ENCODE peak calls at places on chromosomes 11 and 22, in four cellular contexts. M, X, S and C are unnamed samples.

GRCh38 chr22:17831527-17832251 is 57.4 kb upstream of the BID start:
- DNase-seq in M (no peak), X (no peak), S (no peak), C (no peak)

GRCh38 chr11:129645943-129646342 is 169.7 kb upstream of the TMEM45B start:
- DNase-seq in M (no peak), X (no peak), S (no peak), C (no peak)

GRCh38 chr11:69474736-69475135 is 6.7 kb upstream of the LINC01488 start:
- DNase-seq in M (no peak), X (no peak), S (no peak), C (no peak)

GRCh38 chr11:122159173-122159701 is 43.2 kb upstream of the BLID start:
- DNase-seq in M (peak; percentile 15), X (no peak), S (no peak), C (no peak)

GRCh38 chr11:67238894-67239794 is 27.1 kb upstream of the GRK2 start:
- DNase-seq in M (no peak), X (no peak), S (no peak), C (no peak)

GRCh38 chr11:12746593-12747097 is 72.4 kb downstream of the TEAD1 start:
- DNase-seq in M (peak; percentile 87), X (no peak), S (peak; percentile 86), C (peak; percentile 29)

GRCh38 chr11:12189543-12190235 is 79.3 kb downstream of the MICAL2 start:
- DNase-seq in M (no peak), X (no peak), S (no peak), C (no peak)

GRCh38 chr22:40204331-40205116 is 26.8 kb downstream of the TNRC6B start:
- DNase-seq in M (no peak), X (no peak), S (no peak), C (peak; percentile 59)

GRCh38 chr11:90134420-90135003 is at the start of gene NAALAD2:
- DNase-seq in M (peak; percentile 74), X (no peak), S (peak; percentile 8), C (peak; percentile 59)

GRCh38 chr11:122804796-122805195 is 33.5 kb upstream of the CRTAM start:
- DNase-seq in M (no peak), X (no peak), S (no peak), C (no peak)

GRCh38 chr11:1870721-1871466 is 18.0 kb downstream of the LSP1 start:
- DNase-seq in M (no peak), X (no peak), S (peak; percentile 72), C (no peak)

GRCh38 chr11:64855596-64856304 is 11.3 kb upstream of the CDC42BPG start:
- DNase-seq in M (no peak), X (no peak), S (no peak), C (no peak)

GRCh38 chr22:24325105-24325757 is 54.6 kb downstream of the SPECC1L start:
- DNase-seq in M (no peak), X (peak; percentile 62), S (peak; percentile 16), C (peak; percentile 49)

GRCh38 chr22:28181332-28181731 is 262.3 kb upstream of the PITPNB start:
- DNase-seq in M (no peak), X (no peak), S (no peak), C (no peak)

GRCh38 chr11:58927393-58928081 is 11.8 kb upstream of the GLYATL1 start:
- DNase-seq in M (peak; percentile 94), X (no peak), S (no peak), C (peak; percentile 24)

GRCh38 chr11:58928082-58928574 is 11.2 kb upstream of the GLYATL1 start:
- DNase-seq in M (no peak), X (no peak), S (no peak), C (no peak)

GRCh38 chr11:58926695-58927094 is 12.6 kb upstream of the GLYATL1 start:
- DNase-seq in M (no peak), X (no peak), S (no peak), C (no peak)

GRCh38 chr11:58924230-58924629 is 15.1 kb upstream of the GLYATL1 start:
- DNase-seq in M (no peak), X (no peak), S (no peak), C (no peak)

GRCh38 chr11:58926251-58926650 is 13.0 kb upstream of the GLYATL1 start:
- DNase-seq in M (no peak), X (no peak), S (no peak), C (peak; percentile 70)
- TF ChIP-seq ETV6 in M (no peak), X (no peak), S (no peak), C (no peak)

DNA sequence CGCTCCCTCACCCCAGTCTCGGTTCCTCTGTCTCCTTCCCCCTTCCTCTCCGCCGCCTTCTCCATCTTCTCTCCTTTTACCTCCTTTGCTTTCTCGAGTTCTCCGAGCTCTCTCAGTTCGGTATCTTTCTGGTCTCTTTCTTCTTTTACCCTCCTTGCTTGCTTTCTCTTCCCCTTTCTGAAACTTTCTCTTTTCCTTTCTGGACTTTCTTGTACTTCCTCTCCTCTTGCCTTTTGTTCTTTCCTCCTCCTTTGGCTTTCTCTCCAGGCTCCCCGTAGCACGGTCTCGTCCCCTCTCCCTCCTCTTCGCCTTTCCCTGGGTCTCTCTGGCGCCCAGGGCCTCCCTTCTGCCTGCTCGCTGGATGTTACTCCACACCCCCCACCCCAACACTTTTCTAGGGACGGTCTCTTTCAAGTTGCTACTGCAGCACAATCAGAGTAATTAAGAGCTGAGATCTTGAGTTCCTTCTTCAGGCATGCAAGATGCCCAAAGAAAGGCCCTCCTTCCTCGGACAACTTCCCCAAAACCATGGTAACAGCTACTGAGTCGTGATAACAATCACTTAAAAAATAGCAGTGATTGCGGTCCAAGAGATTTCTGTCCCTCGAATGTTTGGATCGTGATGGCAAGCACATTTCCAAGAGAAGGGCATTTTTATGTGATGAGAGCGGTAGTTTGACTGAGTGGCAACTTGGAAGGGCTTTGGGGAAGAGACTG is 487 bp upstream of the TENM4 start:
- DNase-seq in M (no peak), X (no peak), S (no peak), C (no peak)
- TF ChIP-seq ETV6 in M (no peak), X (no peak), S (no peak), C (no peak)

GRCh38 chr11:118791015-118791960 is at the start of gene DDX6:
- DNase-seq in M (peak; percentile 91), X (peak; percentile 19), S (peak; percentile 91), C (peak; percentile 67)

GRCh38 chr11:118790357-118791014 is 478 bp downstream of the DDX6 start:
- DNase-seq in M (peak; percentile 61), X (peak; percentile 26), S (no peak), C (peak; percentile 59)

GRCh38 chr11:118791961-118792578 is 1.1 kb upstream of the DDX6 start:
- DNase-seq in M (peak; percentile 38), X (no peak), S (peak; percentile 43), C (no peak)

GRCh38 chr11:118792642-118793124 is 1.7 kb upstream of the DDX6 start:
- DNase-seq in M (peak; percentile 62), X (peak; percentile 91), S (peak; percentile 68), C (peak; percentile 92)

GRCh38 chr11:118789501-118790356 is 1.2 kb downstream of the DDX6 start:
- DNase-seq in M (no peak), X (peak; percentile 19), S (peak; percentile 16), C (no peak)
- TF ChIP-seq ETV6 in M (no peak), X (no peak), S (no peak), C (no peak)

GRCh38 chr11:119751281-119752060 is 22.5 kb upstream of the NECTIN1 start:
- DNase-seq in M (no peak), X (peak; percentile 70), S (no peak), C (no peak)
- TF ChIP-seq ETV6 in M (no peak), X (no peak), S (no peak), C (no peak)

DNA sequence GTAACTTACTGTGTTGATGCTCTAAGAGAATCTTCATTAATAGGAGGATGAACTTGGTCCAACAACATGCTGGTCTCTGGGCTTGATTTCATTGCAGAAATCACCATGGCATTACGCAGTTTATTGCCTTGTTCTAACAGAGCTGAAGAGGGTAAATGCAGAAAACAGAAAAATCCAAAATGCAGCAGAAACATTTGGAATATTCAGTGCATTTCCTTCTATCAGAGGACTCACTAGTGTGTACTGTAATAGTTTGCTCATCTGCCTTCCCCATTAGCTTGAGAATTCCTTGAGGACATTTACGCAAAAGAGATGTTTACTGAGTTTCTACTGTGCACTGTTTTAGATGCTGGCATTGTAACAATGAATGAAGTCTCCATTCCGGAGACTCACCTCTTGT is 37.4 kb downstream of the C2CD3 start:
- DNase-seq in M (no peak), X (no peak), S (no peak), C (no peak)
- TF ChIP-seq ETV6 in M (no peak), X (no peak), S (no peak), C (no peak)

DNA sequence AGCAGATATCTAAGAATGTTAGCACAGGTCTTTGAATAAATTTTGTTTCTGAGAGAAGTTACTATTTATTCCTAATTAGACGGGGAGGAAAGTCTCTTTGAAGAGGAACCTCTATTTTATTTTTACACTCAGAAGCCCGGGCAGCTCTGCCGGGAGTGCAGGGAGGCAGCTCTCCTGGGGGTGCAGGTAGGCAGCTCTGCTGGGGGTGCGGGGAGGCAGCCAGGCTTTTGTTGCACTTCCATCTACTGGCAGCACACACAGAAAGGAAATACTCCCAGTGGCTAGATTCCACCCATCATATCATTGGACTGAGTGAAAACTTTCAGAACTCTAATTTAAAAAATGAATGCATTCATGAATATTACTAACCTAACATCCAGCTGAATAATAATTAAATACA is 24.6 kb downstream of the OR10A6 start:
- DNase-seq in M (no peak), X (no peak), S (no peak), C (no peak)
- TF ChIP-seq ETV6 in M (no peak), X (no peak), S (no peak), C (no peak)

GRCh38 chr11:32391965-32392553 is 43.3 kb downstream of the WT1 start:
- DNase-seq in M (no peak), X (no peak), S (no peak), C (no peak)
- TF ChIP-seq ETV6 in M (no peak), X (no peak), S (no peak), C (no peak)

GRCh38 chr11:131916633-131917032 is 546.2 kb downstream of the NTM start:
- DNase-seq in M (no peak), X (no peak), S (no peak), C (no peak)
- TF ChIP-seq ETV6 in M (no peak), X (no peak), S (no peak), C (no peak)

GRCh38 chr11:45922425-45923082 is at the start of gene LARGE2:
- DNase-seq in M (no peak), X (no peak), S (peak; percentile 92), C (no peak)

GRCh38 chr11:45919806-45920530 is 2.3 kb upstream of the PEX16 start:
- DNase-seq in M (no peak), X (no peak), S (no peak), C (peak; percentile 34)

GRCh38 chr11:45921561-45922424 is 663 bp upstream of the LARGE2 start:
- DNase-seq in M (peak; percentile 96), X (no peak), S (no peak), C (peak; percentile 61)

GRCh38 chr11:45919276-45919675 is 1.6 kb upstream of the PEX16 start:
- DNase-seq in M (no peak), X (no peak), S (no peak), C (no peak)

GRCh38 chr11:45920531-45921477 is 1.7 kb upstream of the LARGE2 start:
- DNase-seq in M (no peak), X (no peak), S (no peak), C (no peak)
- TF ChIP-seq ETV6 in M (no peak), X (no peak), S (no peak), C (no peak)